ENCODE peak calls at places on chromosomes 11 and 22, in six cellular contexts. P, S, E, A, D and U are unnamed samples.

GRCh38 chr11:111734383-111735261 is 31.6 kb downstream of the PPP2R1B start:
- DNase-seq in P (no peak), S (no peak), E (no peak), A (no peak), D (peak), U (no peak)

GRCh38 chr22:27667121-27667843 is 134.3 kb downstream of the MN1 start:
- DNase-seq in P (no peak), S (no peak), E (no peak), A (no peak), D (no peak), U (peak)

GRCh38 chr11:102276302-102277182 is 40.7 kb upstream of the BIRC3 start:
- DNase-seq in P (no peak), S (no peak), E (no peak), A (no peak), D (peak), U (no peak)

GRCh38 chr11:14058061-14058460 is 95.5 kb downstream of the SPON1 start:
- DNase-seq in P (no peak), S (no peak), E (no peak), A (no peak), D (no peak), U (no peak)

GRCh38 chr11:64071849-64072248 is 36.1 kb downstream of the FLRT1 start:
- DNase-seq in P (no peak), S (no peak), E (no peak), A (no peak), D (no peak), U (peak)

GRCh38 chr22:43133401-43133800 is 9.8 kb downstream of the MCAT start:
- DNase-seq in P (no peak), S (no peak), E (no peak), A (no peak), D (no peak), U (no peak)

GRCh38 chr11:67646535-67647336 is 3.8 kb downstream of the ACY3 start:
- DNase-seq in P (no peak), S (no peak), E (no peak), A (no peak), D (no peak), U (no peak)

GRCh38 chr11:73323464-73323863 is 15.4 kb downstream of the ARHGEF17 start:
- DNase-seq in P (peak), S (no peak), E (no peak), A (no peak), D (peak), U (peak)

GRCh38 chr22:50579752-50580151 is 1.5 kb upstream of the CPT1B start:
- DNase-seq in P (no peak), S (no peak), E (no peak), A (no peak), D (no peak), U (no peak)

GRCh38 chr22:35477911-35478582 is 62.6 kb upstream of the RASD2 start:
- DNase-seq in P (peak), S (no peak), E (peak), A (no peak), D (peak), U (no peak)